ENCODE peak calls at places on chromosomes 11 and 22, in ten cellular contexts. One of them, this sample, is unnamed.

GRCh38 chr11:79461144-79461543 is 20.3 kb upstream of the TENM4 start:
- DNase-seq in endothelial cell: peak; percentile 42
- DNase-seq in progenitor cell of endocrine pancreas: no peak
- DNase-seq in fibroblast of villous mesenchyme: peak; percentile 41
- DNase-seq in left ventricle myocardium inferior: no peak
- DNase-seq in osteocyte: no peak
- DNase-seq in RWPE1: peak; percentile 38
- DNase-seq in cardiac fibroblast: peak; percentile 61
- DNase-seq in lower lobe of right lung: no peak
- DNase-seq in transverse colon: no peak
- DNase-seq in this sample: no peak

GRCh38 chr22:46004105-46004866 is 27.3 kb upstream of the WNT7B start:
- DNase-seq in osteocyte: no peak
- DNase-seq in lower lobe of right lung: peak; percentile 48
- DNase-seq in endothelial cell: no peak
- DNase-seq in RWPE1: no peak
- DNase-seq in left ventricle myocardium inferior: peak; percentile 18
- DNase-seq in progenitor cell of endocrine pancreas: no peak
- DNase-seq in transverse colon: no peak
- DNase-seq in fibroblast of villous mesenchyme: no peak
- DNase-seq in cardiac fibroblast: no peak
- DNase-seq in this sample: no peak

GRCh38 chr11:133966924-133967598 is 10.3 kb upstream of the IGSF9B start:
- DNase-seq in osteocyte: no peak
- DNase-seq in lower lobe of right lung: no peak
- DNase-seq in transverse colon: peak; percentile 32
- DNase-seq in fibroblast of villous mesenchyme: peak; percentile 2
- DNase-seq in progenitor cell of endocrine pancreas: no peak
- DNase-seq in cardiac fibroblast: no peak
- DNase-seq in endothelial cell: peak; percentile 77
- DNase-seq in left ventricle myocardium inferior: peak; percentile 70
- DNase-seq in RWPE1: no peak
- DNase-seq in this sample: no peak

GRCh38 chr11:69142894-69143293 is 12.8 kb upstream of the SMIM38 start:
- DNase-seq in transverse colon: no peak
- DNase-seq in cardiac fibroblast: no peak
- DNase-seq in left ventricle myocardium inferior: no peak
- DNase-seq in endothelial cell: no peak
- DNase-seq in fibroblast of villous mesenchyme: no peak
- DNase-seq in progenitor cell of endocrine pancreas: no peak
- DNase-seq in lower lobe of right lung: no peak
- DNase-seq in RWPE1: no peak
- DNase-seq in osteocyte: no peak
- DNase-seq in this sample: no peak

GRCh38 chr11:133052537-133052936 is 479.8 kb downstream of the OPCML start:
- DNase-seq in transverse colon: no peak
- DNase-seq in left ventricle myocardium inferior: peak; percentile 28
- DNase-seq in osteocyte: no peak
- DNase-seq in RWPE1: no peak
- DNase-seq in lower lobe of right lung: no peak
- DNase-seq in endothelial cell: no peak
- DNase-seq in progenitor cell of endocrine pancreas: no peak
- DNase-seq in cardiac fibroblast: no peak
- DNase-seq in fibroblast of villous mesenchyme: no peak
- DNase-seq in this sample: no peak

GRCh38 chr11:129249351-129249750 is 57.2 kb upstream of the ARHGAP32 start:
- DNase-seq in cardiac fibroblast: peak; percentile 73
- DNase-seq in RWPE1: peak; percentile 46
- DNase-seq in progenitor cell of endocrine pancreas: no peak
- DNase-seq in left ventricle myocardium inferior: no peak
- DNase-seq in osteocyte: no peak
- DNase-seq in lower lobe of right lung: no peak
- DNase-seq in transverse colon: no peak
- DNase-seq in endothelial cell: no peak
- DNase-seq in fibroblast of villous mesenchyme: peak; percentile 91
- DNase-seq in this sample: peak; percentile 54

GRCh38 chr11:11498195-11498594 is 123.6 kb downstream of the GALNT18 start:
- DNase-seq in transverse colon: no peak
- DNase-seq in endothelial cell: no peak
- DNase-seq in osteocyte: no peak
- DNase-seq in progenitor cell of endocrine pancreas: no peak
- DNase-seq in lower lobe of right lung: no peak
- DNase-seq in fibroblast of villous mesenchyme: no peak
- DNase-seq in left ventricle myocardium inferior: no peak
- DNase-seq in cardiac fibroblast: no peak
- DNase-seq in RWPE1: no peak
- DNase-seq in this sample: no peak

GRCh38 chr11:69424748-69425147 is 56.7 kb upstream of the LINC01488 start:
- DNase-seq in osteocyte: no peak
- DNase-seq in lower lobe of right lung: no peak
- DNase-seq in RWPE1: no peak
- DNase-seq in transverse colon: no peak
- DNase-seq in progenitor cell of endocrine pancreas: no peak
- DNase-seq in fibroblast of villous mesenchyme: no peak
- DNase-seq in endothelial cell: no peak
- DNase-seq in left ventricle myocardium inferior: no peak
- DNase-seq in cardiac fibroblast: no peak
- DNase-seq in this sample: no peak

GRCh38 chr22:40567106-40567505 is 69.4 kb downstream of the MRTFA start:
- DNase-seq in RWPE1: peak; percentile 23
- DNase-seq in osteocyte: no peak
- DNase-seq in fibroblast of villous mesenchyme: no peak
- DNase-seq in lower lobe of right lung: no peak
- DNase-seq in left ventricle myocardium inferior: no peak
- DNase-seq in transverse colon: no peak
- DNase-seq in progenitor cell of endocrine pancreas: no peak
- DNase-seq in endothelial cell: no peak
- DNase-seq in cardiac fibroblast: no peak
- DNase-seq in this sample: no peak

GRCh38 chr11:70064726-70065317 is 13.3 kb upstream of the ANO1 start:
- DNase-seq in left ventricle myocardium inferior: no peak
- DNase-seq in endothelial cell: no peak
- DNase-seq in RWPE1: no peak
- DNase-seq in osteocyte: peak; percentile 44
- DNase-seq in lower lobe of right lung: no peak
- DNase-seq in cardiac fibroblast: no peak
- DNase-seq in transverse colon: no peak
- DNase-seq in progenitor cell of endocrine pancreas: no peak
- DNase-seq in fibroblast of villous mesenchyme: no peak
- DNase-seq in this sample: no peak

GRCh38 chr11:115895594-115895993 is 391.4 kb upstream of the CADM1 start:
- DNase-seq in endothelial cell: no peak
- DNase-seq in cardiac fibroblast: no peak
- DNase-seq in transverse colon: no peak
- DNase-seq in RWPE1: no peak
- DNase-seq in progenitor cell of endocrine pancreas: no peak
- DNase-seq in fibroblast of villous mesenchyme: no peak
- DNase-seq in osteocyte: no peak
- DNase-seq in lower lobe of right lung: no peak
- DNase-seq in left ventricle myocardium inferior: no peak
- DNase-seq in this sample: no peak

GRCh38 chr11:86218125-86219081 is 26.1 kb upstream of the EED start:
- DNase-seq in RWPE1: peak; percentile 71
- DNase-seq in left ventricle myocardium inferior: peak; percentile 52
- DNase-seq in cardiac fibroblast: peak; percentile 85
- DNase-seq in fibroblast of villous mesenchyme: peak; percentile 79
- DNase-seq in progenitor cell of endocrine pancreas: peak; percentile 18
- DNase-seq in osteocyte: no peak
- DNase-seq in transverse colon: peak; percentile 75
- DNase-seq in endothelial cell: peak; percentile 72
- DNase-seq in lower lobe of right lung: peak; percentile 53
- DNase-seq in this sample: peak; percentile 41

DNA sequence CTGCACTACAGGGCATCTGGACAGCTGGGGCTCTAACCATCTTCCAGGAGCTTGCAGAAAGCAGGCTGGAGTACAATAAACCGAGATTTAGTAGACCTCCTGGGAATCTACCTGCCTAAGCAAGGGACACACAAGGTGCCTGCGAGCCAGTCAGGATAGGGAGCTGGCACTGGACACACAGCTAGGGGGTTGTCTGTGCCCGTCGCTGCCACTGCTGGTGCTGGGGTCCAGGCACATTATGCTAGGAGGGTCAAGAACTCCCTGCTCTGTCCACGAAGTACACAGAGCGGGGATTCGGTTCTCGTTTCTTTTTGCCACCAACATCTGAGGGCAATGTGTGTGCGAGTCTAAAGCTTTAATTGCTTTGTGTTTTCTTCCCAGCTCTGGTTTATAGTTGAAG is 4.2 kb downstream of the RIC8A start:
- DNase-seq in RWPE1: no peak
- DNase-seq in fibroblast of villous mesenchyme: no peak
- DNase-seq in lower lobe of right lung: no peak
- DNase-seq in transverse colon: no peak
- DNase-seq in cardiac fibroblast: no peak
- DNase-seq in osteocyte: no peak
- DNase-seq in endothelial cell: no peak
- DNase-seq in progenitor cell of endocrine pancreas: no peak
- DNase-seq in left ventricle myocardium inferior: no peak
- DNase-seq in this sample: no peak
- TF ChIP-seq CTCF in RWPE1: no peak
- TF ChIP-seq CTCF in fibroblast of villous mesenchyme: no peak
- TF ChIP-seq CTCF in lower lobe of right lung: no peak
- TF ChIP-seq CTCF in transverse colon: no peak
- TF ChIP-seq CTCF in cardiac fibroblast: no peak
- TF ChIP-seq CTCF in osteocyte: no peak
- TF ChIP-seq CTCF in endothelial cell: no peak
- TF ChIP-seq CTCF in progenitor cell of endocrine pancreas: no peak
- TF ChIP-seq CTCF in left ventricle myocardium inferior: no peak
- TF ChIP-seq CTCF in this sample: no peak

DNA sequence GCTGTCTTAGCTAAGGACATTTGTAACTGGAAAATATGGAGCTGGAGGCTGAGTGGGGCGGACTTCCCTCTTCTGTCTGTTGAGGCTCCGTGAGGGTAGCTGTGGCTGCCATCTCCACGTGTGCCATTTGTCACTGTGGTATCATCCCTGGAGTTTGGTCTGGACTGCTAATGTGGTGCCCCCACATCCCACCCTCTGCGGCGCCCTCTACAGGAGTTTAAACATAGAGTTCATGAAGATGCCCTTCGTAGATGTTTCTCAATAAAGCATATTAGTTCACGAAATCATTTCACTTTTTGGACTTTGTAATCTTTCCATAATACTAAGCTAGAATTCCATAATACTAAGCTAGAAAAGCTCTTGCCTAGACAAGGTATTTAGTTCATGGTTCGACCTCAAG is 52.4 kb downstream of the TECTA start:
- DNase-seq in fibroblast of villous mesenchyme: no peak
- DNase-seq in RWPE1: no peak
- DNase-seq in transverse colon: no peak
- DNase-seq in progenitor cell of endocrine pancreas: no peak
- DNase-seq in lower lobe of right lung: no peak
- DNase-seq in endothelial cell: no peak
- DNase-seq in left ventricle myocardium inferior: no peak
- DNase-seq in osteocyte: no peak
- DNase-seq in cardiac fibroblast: no peak
- DNase-seq in this sample: no peak
- TF ChIP-seq CTCF in fibroblast of villous mesenchyme: no peak
- TF ChIP-seq CTCF in RWPE1: no peak
- TF ChIP-seq CTCF in transverse colon: no peak
- TF ChIP-seq CTCF in progenitor cell of endocrine pancreas: no peak
- TF ChIP-seq CTCF in lower lobe of right lung: no peak
- TF ChIP-seq CTCF in endothelial cell: no peak
- TF ChIP-seq CTCF in left ventricle myocardium inferior: no peak
- TF ChIP-seq CTCF in osteocyte: no peak
- TF ChIP-seq CTCF in cardiac fibroblast: no peak
- TF ChIP-seq CTCF in this sample: no peak

DNA sequence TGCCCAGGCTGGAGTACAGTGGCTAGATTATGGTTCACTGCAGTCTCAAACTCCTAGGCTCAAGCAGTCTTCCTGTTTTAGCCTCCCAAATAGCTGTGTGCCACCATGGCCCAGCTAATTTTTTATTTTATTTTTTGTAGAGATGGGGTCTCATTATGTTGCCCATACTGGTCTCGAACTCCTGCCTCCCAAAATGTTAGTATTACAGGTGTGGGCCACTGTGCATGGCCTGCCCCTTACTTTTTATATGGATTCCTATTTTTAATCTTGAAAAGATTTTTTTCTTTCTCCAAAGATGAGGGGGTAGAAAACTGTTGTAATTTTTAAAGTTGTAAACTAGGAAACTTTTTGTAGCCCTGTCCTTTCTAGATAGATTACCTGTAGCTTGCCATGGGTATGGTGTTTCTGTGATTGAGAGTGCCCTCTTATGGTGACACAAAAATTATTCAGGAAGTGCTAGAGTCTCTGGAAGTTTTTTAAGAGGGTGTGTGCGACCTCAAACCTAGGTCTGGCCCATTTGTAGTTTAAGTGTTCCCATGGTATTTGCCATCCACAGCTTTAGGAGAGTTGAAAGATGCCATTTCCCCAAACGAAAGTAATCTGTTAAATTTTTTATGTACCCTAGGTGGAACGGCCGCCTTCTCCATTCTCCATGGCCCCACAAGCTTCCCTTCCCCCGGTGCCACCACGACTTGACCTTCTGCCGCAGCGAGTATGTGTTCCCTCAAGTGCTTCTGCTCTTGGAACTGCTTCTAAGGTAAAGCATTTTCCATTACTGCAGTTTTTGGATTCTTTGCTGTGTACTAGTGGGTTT is 32.4 kb downstream of the MCAM start:
- DNase-seq in osteocyte: no peak
- DNase-seq in fibroblast of villous mesenchyme: peak; percentile 54
- DNase-seq in left ventricle myocardium inferior: no peak
- DNase-seq in cardiac fibroblast: peak; percentile 67
- DNase-seq in lower lobe of right lung: no peak
- DNase-seq in progenitor cell of endocrine pancreas: no peak
- DNase-seq in endothelial cell: no peak
- DNase-seq in RWPE1: peak; percentile 51
- DNase-seq in transverse colon: no peak
- DNase-seq in this sample: peak; percentile 2
- TF ChIP-seq CTCF in osteocyte: peak; percentile 66
- TF ChIP-seq CTCF in fibroblast of villous mesenchyme: peak; percentile 53
- TF ChIP-seq CTCF in left ventricle myocardium inferior: peak; percentile 65
- TF ChIP-seq CTCF in cardiac fibroblast: peak; percentile 46
- TF ChIP-seq CTCF in lower lobe of right lung: peak; percentile 44
- TF ChIP-seq CTCF in progenitor cell of endocrine pancreas: peak; percentile 52
- TF ChIP-seq CTCF in endothelial cell: no peak
- TF ChIP-seq CTCF in RWPE1: peak; percentile 65
- TF ChIP-seq CTCF in transverse colon: peak; percentile 25
- TF ChIP-seq CTCF in this sample: peak; percentile 53

DNA sequence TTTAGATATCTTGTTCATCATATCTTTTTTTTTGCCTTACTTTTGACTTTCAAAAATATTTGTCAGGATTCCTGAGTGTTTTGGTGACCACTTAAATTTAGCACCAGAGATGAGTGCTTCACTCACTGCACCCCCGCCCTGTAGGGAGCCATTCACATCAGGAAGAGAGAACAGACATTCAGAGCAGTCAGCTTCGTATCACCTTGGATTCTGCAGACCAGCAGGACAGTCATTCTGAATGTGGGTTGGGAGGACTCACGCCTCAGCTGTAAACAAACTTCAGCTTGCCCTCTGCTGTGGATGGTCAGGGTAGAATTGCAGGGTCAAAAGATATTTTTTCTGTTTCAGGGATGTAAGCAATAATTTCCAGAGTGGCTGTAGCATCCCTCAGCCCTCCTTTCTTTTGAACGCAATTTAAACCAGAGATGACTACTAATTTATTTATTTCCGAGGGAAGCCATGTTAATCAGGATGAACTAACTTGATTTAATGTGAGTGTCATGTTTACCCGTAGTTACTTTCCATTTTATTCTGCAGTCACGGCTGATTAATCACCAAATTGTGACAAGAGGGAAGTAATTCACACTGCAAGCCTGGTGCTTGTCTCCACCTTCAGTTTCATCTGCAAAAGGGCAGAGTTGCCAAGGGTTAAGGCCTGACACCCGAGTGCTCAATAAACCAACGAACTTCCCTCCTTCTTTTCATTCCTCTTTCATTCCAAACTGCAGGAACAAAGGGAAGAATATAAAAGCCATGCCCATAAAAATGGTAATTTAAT is 174.2 kb upstream of the DDI1 start:
- DNase-seq in progenitor cell of endocrine pancreas: no peak
- DNase-seq in endothelial cell: no peak
- DNase-seq in fibroblast of villous mesenchyme: no peak
- DNase-seq in left ventricle myocardium inferior: no peak
- DNase-seq in cardiac fibroblast: no peak
- DNase-seq in lower lobe of right lung: no peak
- DNase-seq in osteocyte: no peak
- DNase-seq in transverse colon: no peak
- DNase-seq in RWPE1: no peak
- DNase-seq in this sample: no peak
- TF ChIP-seq CTCF in progenitor cell of endocrine pancreas: no peak
- TF ChIP-seq CTCF in endothelial cell: no peak
- TF ChIP-seq CTCF in fibroblast of villous mesenchyme: no peak
- TF ChIP-seq CTCF in left ventricle myocardium inferior: no peak
- TF ChIP-seq CTCF in cardiac fibroblast: no peak
- TF ChIP-seq CTCF in lower lobe of right lung: no peak
- TF ChIP-seq CTCF in osteocyte: no peak
- TF ChIP-seq CTCF in transverse colon: no peak
- TF ChIP-seq CTCF in RWPE1: no peak
- TF ChIP-seq CTCF in this sample: no peak

This sample was measured in AG09319.